ENCODE peak calls at places on chromosomes 5 and 9, in four cellular contexts. T is psoas muscle, L is GM10248, I is heart left ventricle. B is an unnamed sample.

GRCh38 chr9:99474186-99474585 is 252.1 kb downstream of the SEC61B start:
- DNase-seq in T (no peak), L (no peak), I (peak; percentile 47), B (no peak)

GRCh38 chr9:2181794-2182193 is 166.6 kb downstream of the SMARCA2 start:
- DNase-seq in I (peak; percentile 26), T (peak; percentile 67), L (no peak), B (no peak)

GRCh38 chr5:53507013-53507412 is 26.6 kb downstream of the FST start:
- DNase-seq in L (no peak), T (no peak), I (no peak), B (no peak)

GRCh38 chr5:65812648-65813047 is 90.6 kb downstream of the NLN start:
- DNase-seq in I (no peak), T (no peak), L (no peak), B (no peak)

GRCh38 chr5:113218906-113219517 is 215.8 kb downstream of the TSSK1B start:
- DNase-seq in I (no peak), T (no peak), L (no peak), B (no peak)

GRCh38 chr9:16867571-16868311 is 2.7 kb downstream of the BNC2 start:
- DNase-seq in L (no peak), I (no peak), T (no peak), B (no peak)

GRCh38 chr5:158967566-158967965 is 132.2 kb downstream of the EBF1 start:
- DNase-seq in T (no peak), I (no peak), L (no peak), B (no peak)

GRCh38 chr9:93011114-93011513 is 47.4 kb upstream of the SUSD3 start:
- DNase-seq in T (peak; percentile 8), L (no peak), I (no peak), B (no peak)

GRCh38 chr5:68683632-68684035 is 410.2 kb upstream of the SLC30A5 start:
- DNase-seq in L (no peak), T (no peak), I (no peak), B (no peak)

GRCh38 chr5:120843390-120843980 is 379.4 kb downstream of the PRR16 start:
- DNase-seq in L (no peak), T (no peak), I (no peak), B (no peak)

DNA sequence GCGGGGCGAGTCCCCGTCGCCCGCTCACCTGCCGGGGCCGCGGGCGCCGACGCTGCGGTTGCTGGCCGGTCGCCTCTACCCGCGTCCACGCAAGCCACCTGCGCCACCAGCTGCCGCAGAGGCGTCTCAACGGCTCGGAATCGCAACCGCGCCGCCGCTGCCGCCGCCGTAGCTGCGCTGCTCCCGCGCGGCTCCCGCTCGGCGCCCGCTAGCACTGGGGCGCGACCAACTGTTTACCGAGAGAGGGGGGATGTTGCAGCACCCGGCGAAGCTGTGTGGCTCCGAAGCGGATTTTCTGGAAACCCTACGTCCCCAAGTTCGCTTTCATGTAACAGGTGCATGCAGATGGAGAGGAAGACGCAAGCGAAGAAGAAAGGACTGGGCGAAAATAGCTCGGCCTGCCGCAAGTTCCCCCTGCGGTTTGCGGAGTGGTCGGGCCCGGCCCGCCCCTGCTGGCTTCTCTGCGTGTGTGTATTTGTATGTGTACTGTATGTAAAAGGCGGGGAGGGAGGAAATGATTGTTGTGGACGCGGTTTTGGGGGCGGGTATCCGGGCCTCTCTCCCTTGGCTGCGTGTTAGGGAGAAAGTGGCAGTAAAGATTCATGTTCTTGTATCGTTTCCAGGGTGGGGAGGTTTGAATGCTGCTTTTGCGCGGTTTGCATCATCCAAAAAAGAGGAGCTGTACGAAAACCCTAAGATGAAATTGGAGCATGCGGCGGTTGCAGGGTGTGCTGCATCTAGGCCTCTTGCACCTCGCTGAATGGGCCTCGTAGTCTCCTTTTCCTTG is at the start of gene PSIP1:
- DNase-seq in L (peak; percentile 85), T (peak; percentile 88), I (peak; percentile 77), B (peak; percentile 84)
- TF ChIP-seq CTCF in L (no peak), T (no peak), I (no peak), B (no peak)

DNA sequence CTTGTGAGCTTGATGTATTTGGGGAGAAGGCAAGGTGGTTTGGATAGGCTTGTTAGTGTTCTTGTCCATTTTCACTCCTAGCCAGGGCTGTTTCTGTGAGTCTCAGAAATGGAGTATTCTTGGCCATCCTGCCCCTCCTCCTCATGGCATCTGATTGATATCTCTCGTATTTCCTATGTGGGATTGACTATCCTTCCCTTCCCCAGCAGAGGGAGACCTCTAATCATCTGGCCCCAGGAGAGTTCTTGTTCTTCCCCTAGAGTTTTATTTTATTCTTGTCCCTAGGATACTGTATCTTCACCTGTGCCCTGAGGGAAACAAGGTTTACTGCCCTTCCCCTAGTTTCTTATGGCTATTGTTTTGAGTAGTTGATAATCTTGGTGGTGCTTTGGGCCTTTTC is 114.4 kb downstream of the VPS13A start:
- DNase-seq in T (no peak), I (no peak), L (no peak), B (no peak)
- TF ChIP-seq CTCF in T (no peak), I (no peak), L (peak; percentile 9), B (no peak)

DNA sequence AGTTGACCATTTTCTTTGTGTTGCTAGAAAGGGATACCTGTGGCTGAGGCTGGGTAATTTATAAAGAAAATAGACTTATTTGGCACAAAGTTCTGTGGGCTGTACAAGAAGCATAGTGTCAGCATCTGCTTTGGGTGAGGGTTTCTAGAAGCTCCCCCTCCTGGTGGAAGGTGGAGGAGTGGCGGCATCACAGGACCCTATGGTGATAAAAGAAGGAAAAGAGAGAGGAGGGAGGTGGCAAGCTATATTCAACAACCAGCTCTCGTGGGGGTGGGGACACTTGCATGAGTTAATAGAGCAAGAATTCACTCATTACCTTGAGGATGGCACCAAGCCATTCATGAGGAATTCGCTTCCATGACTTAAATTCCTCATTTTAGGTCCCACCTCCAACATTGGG is 2041.4 kb upstream of the CDH9 start:
- DNase-seq in L (no peak), T (no peak), I (no peak), B (no peak)
- TF ChIP-seq CTCF in L (no peak), T (no peak), I (no peak), B (no peak)

DNA sequence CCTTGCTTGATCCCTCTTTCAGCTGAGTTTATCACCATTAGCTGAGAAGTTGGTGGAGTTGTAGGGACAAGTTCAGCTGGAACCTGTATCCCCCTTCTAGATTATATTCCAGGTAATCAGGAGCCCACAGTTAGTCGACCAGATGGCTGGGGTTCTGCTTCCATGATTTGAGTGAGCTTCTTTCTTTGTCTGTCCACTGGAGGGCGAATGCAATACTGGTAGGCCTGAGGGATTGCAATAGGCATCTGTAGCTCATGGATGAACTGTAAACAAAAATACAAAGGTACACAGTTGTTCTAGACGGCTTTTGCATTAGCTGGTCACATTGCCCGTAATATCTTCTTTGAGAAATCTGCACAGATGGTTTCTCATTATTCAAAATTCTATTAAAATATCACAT is 88.9 kb downstream of the PCSK5 start:
- DNase-seq in T (no peak), L (no peak), I (no peak), B (peak; percentile 11)
- TF ChIP-seq CTCF in T (no peak), L (peak; percentile 20), I (no peak), B (peak; percentile 32)

GRCh38 chr5:96997265-96997859 is 61.5 kb downstream of the LNPEP start:
- DNase-seq in I (no peak), L (peak; percentile 13), T (no peak), B (peak; percentile 17)
- TF ChIP-seq CTCF in I (peak; percentile 49), L (peak; percentile 26), T (peak; percentile 51), B (peak; percentile 51)

GRCh38 chr5:142984525-142984924 is 214.3 kb downstream of the ARHGAP26 start:
- DNase-seq in I (no peak), L (no peak), T (no peak), B (no peak)

GRCh38 chr5:142981475-142981874 is 211.3 kb downstream of the ARHGAP26 start:
- DNase-seq in T (no peak), L (no peak), I (no peak), B (no peak)

GRCh38 chr5:142981886-142982820 is 212.0 kb downstream of the ARHGAP26 start:
- DNase-seq in I (peak; percentile 88), T (peak; percentile 80), L (no peak), B (no peak)

GRCh38 chr5:142984016-142984415 is 213.8 kb downstream of the ARHGAP26 start:
- DNase-seq in L (no peak), I (no peak), T (no peak), B (no peak)

GRCh38 chr5:142982821-142983200 is 212.6 kb downstream of the ARHGAP26 start:
- DNase-seq in L (no peak), T (no peak), I (no peak), B (no peak)
- TF ChIP-seq CTCF in L (no peak), T (peak; percentile 12), I (no peak), B (peak; percentile 26)

GRCh38 chr5:134524826-134525686 is at the start of gene JADE2:
- DNase-seq in T (peak; percentile 85), I (peak; percentile 72), L (peak; percentile 83), B (peak; percentile 91)
- TF ChIP-seq CTCF in T (no peak), I (no peak), L (no peak), B (no peak)

GRCh38 chr5:103490340-103490739 is 72.2 kb downstream of the NUDT12 start:
- DNase-seq in T (no peak), I (no peak), L (no peak), B (no peak)

GRCh38 chr5:103487822-103488493 is 74.6 kb downstream of the NUDT12 start:
- DNase-seq in T (no peak), L (no peak), I (no peak), B (peak; percentile 7)

GRCh38 chr5:103489293-103489692 is 73.3 kb downstream of the NUDT12 start:
- DNase-seq in L (no peak), T (no peak), I (no peak), B (no peak)

GRCh38 chr5:103487253-103487652 is 75.3 kb downstream of the NUDT12 start:
- DNase-seq in I (no peak), T (no peak), L (no peak), B (no peak)
- TF ChIP-seq CTCF in I (no peak), T (no peak), L (no peak), B (no peak)

GRCh38 chr5:26487553-26487952 is 550.8 kb downstream of the CDH9 start:
- DNase-seq in T (no peak), L (no peak), I (no peak), B (no peak)
- TF ChIP-seq CTCF in T (no peak), L (no peak), I (no peak), B (no peak)